ENCODE peak calls at places on chromosomes 1 and 21, in nine cellular contexts. W is stomach, M is HCT116, Y is transverse colon, E is K562, C is sigmoid colon, O is HepG2, Z is endothelial cell of umbilical vein, U is suprapubic skin. V is an unnamed sample.

GRCh38 chr1:177849130-177849529 is 120.7 kb downstream of the SEC16B start:
- DNase-seq in O (no peak), E (no peak), Y (no peak), C (no peak), W (no peak), M (no peak), Z (no peak), U (no peak), V (no peak)

GRCh38 chr1:85577421-85578320 is 2.9 kb upstream of the CCN1 start:
- DNase-seq in Z (peak; percentile 74), U (peak; percentile 71), C (peak; percentile 77), E (no peak), W (no peak), Y (peak; percentile 21), O (no peak), M (no peak), V (no peak)

GRCh38 chr21:32978346-32979270 is 47.1 kb upstream of the OLIG2 start:
- DNase-seq in C (no peak), Y (no peak), E (no peak), U (no peak), O (no peak), Z (no peak), W (no peak), M (no peak), V (no peak)

GRCh38 chr21:45834026-45834715 is 147.4 kb upstream of the COL6A1 start:
- DNase-seq in C (no peak), W (no peak), U (no peak), Z (no peak), O (no peak), M (no peak), Y (no peak), E (no peak), V (no peak)

GRCh38 chr1:54121482-54122130 is 31.2 kb downstream of the CDCP2 start:
- DNase-seq in Y (peak; percentile 85), Z (peak; percentile 74), M (peak; percentile 29), C (peak; percentile 90), U (peak; percentile 88), O (peak; percentile 64), E (peak; percentile 93), W (peak; percentile 84), V (peak; percentile 89)

GRCh38 chr1:80448081-80448480 is 1352.7 kb upstream of the ADGRL2 start:
- DNase-seq in U (no peak), C (no peak), O (no peak), E (no peak), M (no peak), Z (no peak), Y (no peak), W (no peak), V (no peak)

GRCh38 chr1:28441674-28442073 is 64.2 kb upstream of the RCC1 start:
- DNase-seq in W (no peak), U (no peak), Z (no peak), C (no peak), M (no peak), E (no peak), O (no peak), Y (no peak), V (no peak)

GRCh38 chr1:64476251-64476952 is 6.5 kb downstream of the CACHD1 start:
- DNase-seq in C (no peak), O (no peak), Z (peak; percentile 93), U (no peak), W (no peak), Y (no peak), M (no peak), E (no peak), V (no peak)

GRCh38 chr1:170402451-170403311 is 129.3 kb upstream of the GORAB start:
- DNase-seq in Y (no peak), M (no peak), U (no peak), C (no peak), Z (no peak), W (no peak), O (no peak), E (no peak), V (no peak)

GRCh38 chr21:32463889-32464300 is 51.4 kb downstream of the EVA1C start:
- DNase-seq in Y (no peak), U (no peak), O (peak; percentile 82), W (no peak), M (peak; percentile 85), C (no peak), E (no peak), Z (peak; percentile 95), V (no peak)

GRCh38 chr1:199226163-199226562 is 587.3 kb downstream of the PTPRC start:
- DNase-seq in E (no peak), M (no peak), Y (no peak), O (no peak), U (no peak), C (no peak), Z (peak; percentile 74), W (no peak), V (no peak)

DNA sequence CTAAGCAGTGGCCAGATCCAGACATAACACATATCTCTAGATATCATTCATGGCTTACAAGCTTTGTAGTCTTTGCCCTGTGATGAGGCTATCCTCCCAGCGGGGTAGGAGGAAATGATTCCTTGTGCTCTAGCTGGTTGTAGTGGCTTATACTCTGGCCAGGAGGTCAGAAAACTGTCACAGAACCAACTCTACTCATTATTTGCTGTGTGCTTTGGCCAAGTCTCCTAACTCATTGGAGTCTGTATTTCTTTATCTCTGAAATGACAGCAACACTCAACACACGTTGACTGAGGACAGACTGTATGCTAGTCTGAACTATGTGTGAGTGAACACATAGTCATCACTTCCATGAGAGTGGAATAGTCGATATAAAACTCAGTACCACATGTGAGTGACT is 116.7 kb upstream of the F3 start:
- DNase-seq in Y (no peak), O (peak; percentile 19), C (no peak), E (no peak), M (no peak), Z (no peak), U (no peak), W (no peak), V (no peak)
- H3K27ac ChIP-seq in Y (no peak overlapping the region), O (peak overlapping the region; percentile 21), C (no peak overlapping the region), E (no peak overlapping the region), M (peak overlapping the region; percentile 46), Z (no peak overlapping the region), U (no peak overlapping the region), W (peak overlapping the region; percentile 31), V (no peak overlapping the region)

GRCh38 chr1:8660455-8660854 is 157.0 kb downstream of the RERE start:
- DNase-seq in Z (peak; percentile 92), Y (no peak), C (peak; percentile 82), O (no peak), E (peak; percentile 25), U (no peak), M (no peak), W (no peak), V (no peak)
- TF ChIP-seq POLR2AphosphoS5 in Z (no peak), Y (no peak), C (no peak), O (no peak), E (no peak), U (no peak), M (no peak), W (no peak), V (peak; percentile 16)

DNA sequence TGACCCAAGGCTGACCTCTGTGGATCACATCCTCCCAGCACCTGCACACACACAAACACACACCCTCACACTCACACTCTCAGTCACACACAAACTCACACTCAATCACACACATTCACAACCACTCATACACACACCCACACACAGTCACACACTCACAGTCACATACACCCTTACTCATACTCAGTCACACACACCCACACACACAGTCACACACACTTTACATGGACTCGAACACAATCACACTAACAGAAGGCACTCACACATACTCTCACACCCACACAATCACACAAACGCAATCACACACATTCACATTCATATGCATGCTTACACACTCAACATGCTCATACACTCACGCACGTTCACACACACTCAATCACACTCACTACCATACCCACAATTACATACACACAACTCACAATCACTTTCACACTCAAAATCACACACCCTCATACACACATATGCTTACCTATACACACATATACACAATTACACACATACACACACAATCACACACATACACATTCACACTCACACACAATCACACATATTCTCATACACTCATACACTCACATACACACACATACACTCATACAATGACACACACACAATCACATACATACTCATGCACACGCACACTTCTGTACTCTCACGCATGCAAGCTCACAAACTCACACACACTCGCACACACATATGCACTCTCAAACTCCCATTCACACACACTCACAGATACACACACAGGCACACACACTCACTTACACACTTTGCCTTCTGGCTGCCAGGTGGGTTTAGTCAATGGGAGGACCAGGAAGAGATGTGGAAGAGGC is 6.1 kb downstream of the MEGF6 start:
- DNase-seq in Z (no peak), W (no peak), O (no peak), E (no peak), M (no peak), U (no peak), Y (no peak), C (no peak), V (no peak)
- TF ChIP-seq POLR2A in Z (no peak), W (no peak), O (no peak), E (no peak), M (no peak), U (no peak), Y (no peak), C (no peak), V (no peak)

GRCh38 chr1:203517426-203517974 is 23.5 kb downstream of the OPTC start:
- DNase-seq in Y (no peak), M (no peak), Z (no peak), E (no peak), W (no peak), C (no peak), U (no peak), O (no peak), V (no peak)
- H3K27ac ChIP-seq in Y (no peak overlapping the region), M (no peak overlapping the region), Z (no peak overlapping the region), E (no peak overlapping the region), W (no peak overlapping the region), C (no peak overlapping the region), U (peak overlapping the region; percentile 24), O (no peak overlapping the region), V (no peak overlapping the region)

GRCh38 chr1:41752514-41753170 is 166.1 kb downstream of the HIVEP3 start:
- DNase-seq in M (no peak), O (no peak), W (no peak), Z (no peak), C (peak; percentile 26), Y (no peak), E (no peak), U (no peak), V (peak; percentile 53)

GRCh38 chr1:41754540-41754939 is 164.2 kb downstream of the HIVEP3 start:
- DNase-seq in M (no peak), O (no peak), E (no peak), Y (no peak), W (no peak), C (no peak), Z (no peak), U (no peak), V (peak; percentile 37)

GRCh38 chr1:41749992-41750745 is 168.6 kb downstream of the HIVEP3 start:
- DNase-seq in Z (no peak), E (no peak), U (no peak), W (no peak), Y (no peak), M (no peak), O (no peak), C (peak; percentile 34), V (peak; percentile 77)

GRCh38 chr1:41751804-41752513 is 166.8 kb downstream of the HIVEP3 start:
- DNase-seq in Z (peak; percentile 23), W (no peak), E (no peak), Y (peak; percentile 21), U (no peak), O (no peak), C (peak; percentile 63), M (no peak), V (peak; percentile 86)
- TF ChIP-seq POLR2AphosphoS5 in Z (peak; percentile 17), W (no peak), E (no peak), Y (no peak), U (no peak), O (no peak), C (no peak), M (no peak), V (peak; percentile 62)